ENCODE peak calls at places on chromosome 11, in ten cellular contexts. V is WERI-Rb-1, I is cardiac fibroblast, Z is IMR-90, B is neural progenitor cell, W is AG10803, C is hepatocyte, S is A673, D is GM10248, O is RWPE2. N is an unnamed sample.

GRCh38 chr11:17599460-17599925 is 52.4 kb downstream of the OTOG start:
- DNase-seq in B (no peak), V (no peak), C (peak), W (no peak), S (no peak), D (no peak), Z (no peak), I (no peak), O (peak), N (no peak)

GRCh38 chr11:103396237-103396636 is 287.0 kb downstream of the DYNC2H1 start:
- DNase-seq in C (no peak), O (no peak), V (no peak), D (no peak), W (no peak), Z (peak), S (no peak), I (peak), B (no peak), N (no peak)

GRCh38 chr11:134120143-134120850 is 51.4 kb downstream of the JAM3 start:
- DNase-seq in Z (peak), D (no peak), V (no peak), I (peak), O (no peak), S (no peak), C (peak), B (no peak), W (peak), N (no peak)

GRCh38 chr11:17767301-17767885 is 32.8 kb downstream of the KCNC1 start:
- DNase-seq in D (no peak), Z (no peak), B (no peak), V (no peak), S (peak), W (peak), I (peak), O (no peak), C (no peak), N (no peak)

GRCh38 chr11:43268161-43268560 is 43.6 kb upstream of the API5 start:
- DNase-seq in B (peak), Z (no peak), D (no peak), O (no peak), I (no peak), W (peak), S (no peak), C (peak), V (peak), N (no peak)

GRCh38 chr11:47886096-47886495 is 37.9 kb upstream of the NUP160 start:
- DNase-seq in D (no peak), C (peak), V (no peak), B (no peak), Z (peak), O (no peak), S (no peak), I (peak), W (peak), N (peak)

GRCh38 chr11:111792314-111792713 is 26.1 kb upstream of the PPP2R1B start:
- DNase-seq in W (no peak), D (no peak), Z (no peak), B (no peak), V (no peak), S (no peak), O (no peak), C (no peak), I (no peak), N (no peak)

GRCh38 chr11:131025020-131025419 is 108.7 kb upstream of the SNX19 start:
- DNase-seq in D (no peak), O (no peak), I (peak), C (peak), B (peak), Z (peak), S (peak), W (peak), V (peak), N (no peak)

GRCh38 chr11:129283141-129283540 is 91.0 kb upstream of the ARHGAP32 start:
- DNase-seq in O (no peak), B (no peak), D (no peak), S (no peak), Z (no peak), W (no peak), I (no peak), V (no peak), C (peak), N (no peak)

GRCh38 chr11:111167666-111168065 is 77.9 kb upstream of the POU2AF2 start:
- DNase-seq in Z (no peak), W (no peak), V (no peak), B (no peak), C (no peak), S (no peak), O (no peak), I (no peak), D (no peak), N (no peak)

GRCh38 chr11:124543145-124543544 is 309 bp downstream of the OR8B12 start:
- DNase-seq in V (no peak), W (no peak), S (no peak), Z (no peak), C (no peak), B (no peak), D (no peak), O (no peak), I (no peak), N (no peak)

GRCh38 chr11:2665747-2666710 is 33.8 kb downstream of the KCNQ1OT1 start:
- DNase-seq in I (no peak), D (no peak), Z (no peak), B (no peak), W (no peak), O (no peak), S (no peak), V (peak), C (no peak), N (no peak)

GRCh38 chr11:114309517-114309916 is 13.3 kb downstream of the NNMT start:
- DNase-seq in I (peak), V (no peak), C (no peak), D (no peak), S (no peak), B (no peak), Z (no peak), W (no peak), O (no peak), N (no peak)

GRCh38 chr11:125320347-125321122 is 156.0 kb downstream of the PKNOX2 start:
- DNase-seq in B (no peak), Z (no peak), C (no peak), I (no peak), W (no peak), D (no peak), S (no peak), V (no peak), O (no peak), N (no peak)

GRCh38 chr11:46366661-46367161 is 14.8 kb upstream of the MDK start:
- DNase-seq in B (no peak), O (no peak), C (no peak), W (no peak), S (no peak), I (no peak), D (no peak), V (no peak), Z (no peak), N (no peak)

GRCh38 chr11:46366260-46366659 is 15.2 kb upstream of the MDK start:
- DNase-seq in W (no peak), I (no peak), O (no peak), S (no peak), B (no peak), V (no peak), Z (no peak), C (no peak), D (no peak), N (no peak)

GRCh38 chr11:46367916-46368267 is 13.6 kb upstream of the MDK start:
- DNase-seq in D (no peak), C (no peak), S (no peak), V (no peak), W (no peak), O (no peak), B (no peak), I (no peak), Z (no peak), N (no peak)

GRCh38 chr11:46369458-46370152 is 11.9 kb upstream of the MDK start:
- DNase-seq in Z (peak), B (peak), S (peak), V (peak), C (peak), I (peak), W (peak), O (no peak), D (peak), N (peak)

GRCh38 chr11:46367244-46367915 is 14.1 kb upstream of the MDK start:
- DNase-seq in I (peak), D (peak), Z (peak), S (peak), C (peak), W (peak), O (no peak), B (peak), V (peak), N (peak)
- TF ChIP-seq CTCF in I (peak), D (peak), Z (peak), S (peak), C (peak), W (peak), O (peak), B (peak), V (peak), N (peak)

GRCh38 chr11:92739020-92739419 is 230.4 kb upstream of the MTNR1B start:
- DNase-seq in V (peak), W (peak), Z (peak), C (no peak), I (peak), O (no peak), B (no peak), S (peak), D (no peak), N (no peak)

GRCh38 chr11:92740251-92740650 is 229.2 kb upstream of the MTNR1B start:
- DNase-seq in S (no peak), I (no peak), C (no peak), O (no peak), B (no peak), V (no peak), W (no peak), Z (no peak), D (no peak), N (no peak)

GRCh38 chr11:92738281-92738680 is 231.2 kb upstream of the MTNR1B start:
- DNase-seq in D (no peak), I (peak), O (no peak), V (no peak), S (no peak), B (no peak), C (no peak), W (peak), Z (no peak), N (no peak)

GRCh38 chr11:92735039-92735438 is 234.4 kb upstream of the MTNR1B start:
- DNase-seq in Z (no peak), D (no peak), S (peak), O (no peak), C (no peak), B (peak), V (no peak), I (no peak), W (no peak), N (no peak)
- TF ChIP-seq CTCF in Z (peak), D (no peak), S (peak), O (peak), C (peak), B (peak), V (peak), I (peak), W (peak), N (no peak)

GRCh38 chr11:76288166-76288978 is 82.1 kb upstream of the WNT11 start:
- DNase-seq in B (no peak), O (no peak), Z (no peak), D (no peak), V (no peak), C (no peak), S (no peak), I (no peak), W (no peak), N (peak)
- TF ChIP-seq CTCF in B (no peak), O (no peak), Z (no peak), D (no peak), V (no peak), C (no peak), S (no peak), I (no peak), W (no peak), N (no peak)

GRCh38 chr11:65422633-65423515 is at the start of gene NEAT1:
- DNase-seq in O (peak), V (peak), S (peak), W (peak), I (peak), D (peak), C (peak), Z (peak), B (peak), N (peak)

GRCh38 chr11:65421204-65422103 is 1.1 kb upstream of the NEAT1 start:
- DNase-seq in O (peak), D (no peak), V (peak), Z (peak), W (peak), B (peak), S (peak), C (peak), I (peak), N (peak)

GRCh38 chr11:65423516-65424199 is 1.1 kb downstream of the NEAT1 start:
- DNase-seq in O (peak), I (no peak), D (no peak), C (no peak), V (no peak), S (no peak), B (no peak), W (peak), Z (peak), N (peak)

GRCh38 chr11:65420506-65421203 is 1.9 kb upstream of the NEAT1 start:
- DNase-seq in S (no peak), W (no peak), D (no peak), V (no peak), B (no peak), C (no peak), O (no peak), Z (no peak), I (no peak), N (peak)

DNA sequence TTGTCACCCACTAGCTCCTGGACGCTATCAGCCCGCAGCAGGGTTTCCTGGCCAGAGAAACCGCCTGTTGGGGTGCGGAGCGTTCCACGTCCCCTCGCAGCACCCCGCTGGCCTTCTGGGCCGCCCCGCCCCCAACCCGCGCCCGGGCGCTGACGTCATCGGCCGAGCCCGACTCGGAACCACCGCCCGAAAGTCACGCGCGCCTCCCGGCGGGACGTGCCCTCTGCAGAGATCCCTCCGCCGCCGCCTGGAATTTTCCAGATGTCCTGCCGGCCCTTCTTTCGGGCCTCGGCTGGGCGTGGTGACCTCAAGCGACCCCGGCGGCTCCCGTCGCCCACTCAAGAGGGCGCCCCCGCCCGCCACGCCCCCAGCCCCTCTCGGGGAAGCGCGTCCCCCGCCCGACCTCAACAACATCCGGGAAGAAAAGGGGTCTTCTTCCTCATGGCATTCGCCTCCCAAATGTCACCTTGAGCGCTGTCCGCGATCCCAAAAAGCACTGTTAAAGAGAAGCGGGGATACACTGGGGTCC is 430 bp upstream of the NEAT1 start:
- DNase-seq in C (peak), I (peak), W (peak), O (peak), V (peak), D (peak), B (peak), Z (peak), S (peak), N (peak)
- TF ChIP-seq CTCF in C (peak), I (no peak), W (no peak), O (no peak), V (no peak), D (no peak), B (peak), Z (no peak), S (no peak), N (no peak)

GRCh38 chr11:62753736-62754603 is at the start of gene ZBTB3:
- DNase-seq in Z (peak), O (peak), W (peak), B (peak), D (peak), I (peak), S (peak), V (peak), C (peak), N (peak)
- TF ChIP-seq CTCF in Z (no peak), O (no peak), W (no peak), B (no peak), D (no peak), I (no peak), S (no peak), V (no peak), C (no peak), N (no peak)

DNA sequence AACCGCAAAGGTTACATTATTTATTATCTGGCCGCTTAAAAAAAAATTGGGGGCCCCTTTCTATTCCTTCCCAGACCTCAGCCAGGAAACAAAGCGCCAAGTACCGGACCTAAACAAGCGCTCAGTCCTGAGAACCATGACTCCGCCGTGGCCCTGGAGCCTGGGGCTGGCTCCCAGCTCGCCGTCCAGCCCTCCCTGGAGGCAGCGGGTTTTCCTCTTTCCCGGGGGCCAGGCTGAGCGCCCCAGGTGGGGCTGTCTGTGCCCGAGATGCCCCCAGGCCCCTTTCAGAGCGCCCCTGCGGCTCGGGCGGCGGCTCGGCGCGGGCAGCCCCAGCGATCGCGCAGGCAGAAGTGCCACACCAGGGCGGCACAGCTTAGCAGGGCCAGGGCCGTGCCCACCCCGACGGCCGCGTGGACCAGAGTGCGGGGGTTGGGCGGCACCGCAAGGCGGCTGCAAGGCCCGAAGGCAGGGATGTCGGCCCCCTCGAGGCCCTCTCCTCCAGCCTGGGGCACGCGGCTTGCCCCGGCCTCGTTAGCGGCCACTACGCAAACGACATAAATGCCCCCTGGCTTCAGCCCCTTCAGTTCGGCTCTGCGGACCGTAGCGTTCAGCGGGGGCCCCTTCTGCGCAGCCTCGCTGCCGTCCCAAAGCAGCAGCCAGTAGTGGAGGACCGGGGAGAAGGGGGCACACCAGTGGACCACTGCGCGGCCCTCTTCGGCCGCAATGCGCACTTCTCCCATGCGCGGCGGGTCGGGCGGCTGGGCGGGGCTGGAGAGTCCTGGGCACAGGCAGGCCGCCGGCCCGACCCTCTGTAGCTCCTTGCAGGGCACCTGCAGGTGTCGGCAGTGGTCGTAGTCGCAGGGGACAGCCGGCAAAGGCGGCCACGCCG is 1.6 kb downstream of the LRRN4CL start:
- DNase-seq in I (no peak), O (no peak), S (no peak), V (no peak), C (no peak), D (no peak), B (no peak), Z (no peak), W (no peak), N (no peak)
- TF ChIP-seq CTCF in I (no peak), O (no peak), S (no peak), V (no peak), C (no peak), D (no peak), B (no peak), Z (no peak), W (no peak), N (no peak)

GRCh38 chr11:45021692-45022130 is 71.0 kb upstream of the TP53I11 start:
- DNase-seq in B (peak), W (peak), O (no peak), S (peak), D (no peak), Z (peak), I (peak), C (peak), V (peak), N (no peak)
- TF ChIP-seq CTCF in B (peak), W (no peak), O (no peak), S (no peak), D (no peak), Z (no peak), I (no peak), C (no peak), V (peak), N (no peak)

N was measured in activated CD8-positive, alpha-beta T cell treated with anti-CD3 and anti-CD28 coated beads for 36 hours.